ENCODE peak calls at places on chromosomes 13 and 19, in nine cellular contexts. T, C, I, P, D, M, E, K and B are unnamed samples.

GRCh38 chr19:11264452-11265176 is 2.3 kb upstream of the DOCK6 start:
- DNase-seq in P (peak; percentile 20), T (no peak), D (no peak), E (no peak), I (no peak), M (peak; percentile 89), K (no peak), C (no peak), B (no peak)

GRCh38 chr13:23867027-23867491 is 22.1 kb downstream of the MIPEP start:
- DNase-seq in P (peak; percentile 85), E (no peak), M (no peak), C (no peak), K (no peak), D (no peak), T (peak; percentile 78), I (peak; percentile 46), B (peak; percentile 22)

GRCh38 chr19:47095707-47096704 is 17.6 kb downstream of the ZC3H4 start:
- DNase-seq in P (no peak), T (peak; percentile 48), D (no peak), I (peak; percentile 39), E (no peak), M (peak; percentile 96), K (no peak), C (no peak), B (peak; percentile 76)

GRCh38 chr13:98334620-98335205 is 157.6 kb upstream of the RNF113B start:
- DNase-seq in K (no peak), C (no peak), I (no peak), E (no peak), M (no peak), D (no peak), P (no peak), T (no peak), B (no peak)

GRCh38 chr13:99969368-99969933 is 2.1 kb downstream of the ZIC5 start:
- DNase-seq in M (no peak), K (no peak), E (no peak), T (no peak), D (no peak), P (no peak), C (no peak), I (no peak), B (no peak)

GRCh38 chr13:25095862-25096453 is at the start of gene PABPC3:
- DNase-seq in M (no peak), D (no peak), I (peak; percentile 6), T (no peak), K (no peak), C (no peak), E (no peak), P (peak; percentile 2), B (no peak)

GRCh38 chr19:45097776-45098520 is 5.0 kb downstream of the PPP1R37 start:
- DNase-seq in E (peak; percentile 90), T (peak; percentile 97), I (peak; percentile 91), P (peak; percentile 98), M (peak; percentile 84), D (no peak), C (no peak), K (no peak), B (peak; percentile 86)

GRCh38 chr13:47298506-47298905 is 401.7 kb upstream of the HTR2A start:
- DNase-seq in M (no peak), D (no peak), P (no peak), C (no peak), I (no peak), E (no peak), K (no peak), T (no peak), B (peak; percentile 85)

GRCh38 chr13:84121456-84121855 is 239.2 kb upstream of the SLITRK1 start:
- DNase-seq in C (no peak), M (no peak), I (peak; percentile 21), D (no peak), K (no peak), P (peak; percentile 0), T (no peak), E (no peak), B (peak; percentile 43)

GRCh38 chr19:5687360-5688198 is 2.5 kb upstream of the RPL36 start:
- DNase-seq in M (no peak), E (peak; percentile 76), P (no peak), I (no peak), T (no peak), D (no peak), C (no peak), K (no peak), B (no peak)

GRCh38 chr13:112760440-112760839 is 70.6 kb downstream of the ATP11A start:
- DNase-seq in E (no peak), I (no peak), P (peak; percentile 73), M (no peak), D (no peak), T (peak; percentile 56), K (no peak), C (no peak), B (peak; percentile 55)

GRCh38 chr13:68304287-68304893 is 1074.3 kb upstream of the PCDH9 start:
- DNase-seq in E (no peak), M (no peak), P (peak; percentile 29), K (no peak), D (no peak), C (no peak), I (peak; percentile 50), T (peak; percentile 1), B (no peak)

GRCh38 chr19:4976412-4977298 is 7.7 kb downstream of the KDM4B start:
- DNase-seq in M (peak; percentile 82), E (peak; percentile 94), T (peak; percentile 99), P (peak; percentile 99), K (no peak), I (peak; percentile 86), C (peak; percentile 60), D (no peak), B (peak; percentile 98)

GRCh38 chr19:3852614-3853254 is 16.1 kb downstream of the ZFR2 start:
- DNase-seq in M (peak; percentile 17), D (no peak), I (peak; percentile 81), E (no peak), C (no peak), P (peak; percentile 78), T (peak; percentile 58), K (no peak), B (peak; percentile 71)

GRCh38 chr19:2381151-2381822 is 21.2 kb downstream of the TMPRSS9 start:
- DNase-seq in P (peak; percentile 7), I (peak; percentile 47), D (no peak), E (no peak), M (no peak), T (no peak), K (peak; percentile 70), C (peak; percentile 87), B (peak; percentile 21)

GRCh38 chr19:54480048-54480447 is 7.0 kb upstream of the CDC42EP5 start:
- DNase-seq in K (no peak), P (no peak), D (no peak), T (no peak), C (no peak), I (no peak), M (no peak), E (no peak), B (no peak)

GRCh38 chr13:49690133-49690989 is 925 bp downstream of the EBPL start:
- DNase-seq in I (peak; percentile 61), P (peak; percentile 83), D (no peak), M (no peak), K (no peak), E (no peak), C (no peak), T (peak; percentile 58), B (peak; percentile 86)

GRCh38 chr13:91768746-91769145 is 370.3 kb downstream of the GPC5 start:
- DNase-seq in E (no peak), C (no peak), P (no peak), I (no peak), T (no peak), K (no peak), M (no peak), D (no peak), B (no peak)

GRCh38 chr13:110236831-110237261 is 70.1 kb downstream of the COL4A1 start:
- DNase-seq in C (no peak), T (no peak), P (no peak), M (peak; percentile 11), K (no peak), I (no peak), D (no peak), E (peak; percentile 91), B (no peak)

GRCh38 chr19:42606660-42607351 is 12.1 kb upstream of the CEACAM8 start:
- DNase-seq in I (peak; percentile 5), E (no peak), T (peak; percentile 60), M (peak; percentile 28), C (peak; percentile 46), P (peak; percentile 47), K (peak; percentile 29), D (peak; percentile 18), B (peak; percentile 28)

GRCh38 chr13:77176350-77176749 is 149.4 kb upstream of the FBXL3 start:
- DNase-seq in M (no peak), C (no peak), K (no peak), P (peak; percentile 91), E (no peak), I (peak; percentile 71), D (no peak), T (peak; percentile 29), B (peak; percentile 3)

GRCh38 chr13:27924529-27925141 is 4.8 kb downstream of the PDX1 start:
- DNase-seq in T (no peak), P (no peak), D (no peak), C (no peak), I (no peak), E (no peak), M (no peak), K (no peak), B (no peak)